ENCODE peak calls at places on chromosomes 1 and 21, in six cellular contexts. Y, C, W, M, T and K are unnamed samples.

GRCh38 chr1:60065199-60065598 is 8.4 kb downstream of the C1orf87 start:
- DNase-seq in Y (no peak), C (no peak), W (no peak), M (no peak), T (no peak), K (no peak)

GRCh38 chr1:205319081-205320018 is 2.2 kb downstream of the NUAK2 start:
- DNase-seq in Y (peak; percentile 72), C (no peak), W (peak; percentile 94), M (peak; percentile 73), T (peak; percentile 85), K (peak; percentile 99)

GRCh38 chr1:18829671-18830070 is 29.8 kb downstream of the TAS1R2 start:
- DNase-seq in Y (no peak), C (no peak), W (no peak), M (no peak), T (no peak), K (no peak)

GRCh38 chr1:30757196-30757949 is at the start of gene LAPTM5:
- DNase-seq in Y (peak; percentile 78), C (no peak), W (no peak), M (peak; percentile 68), T (no peak), K (no peak)

GRCh38 chr1:29709711-29710169 is 473.4 kb downstream of the PTPRU start:
- DNase-seq in Y (no peak), C (no peak), W (no peak), M (peak; percentile 73), T (no peak), K (peak; percentile 97)

GRCh38 chr1:61067446-61067845 is 14.9 kb upstream of the NFIA start:
- DNase-seq in Y (no peak), C (no peak), W (no peak), M (no peak), T (peak; percentile 77), K (no peak)

GRCh38 chr21:25501996-25502665 is 105.2 kb downstream of the MRPL39 start:
- DNase-seq in Y (no peak), C (no peak), W (no peak), M (peak; percentile 39), T (no peak), K (no peak)

GRCh38 chr1:3237994-3238704 is 169.1 kb downstream of the PRDM16 start:
- DNase-seq in Y (no peak), C (no peak), W (no peak), M (no peak), T (no peak), K (no peak)

GRCh38 chr1:91851130-91852010 is 34.6 kb downstream of the TGFBR3 start:
- DNase-seq in Y (peak; percentile 91), C (no peak), W (peak; percentile 86), M (peak; percentile 94), T (peak; percentile 83), K (peak; percentile 91)

GRCh38 chr1:201538618-201539551 is at the start of gene NAV1:
- DNase-seq in Y (peak; percentile 83), C (no peak), W (peak; percentile 59), M (peak; percentile 87), T (peak; percentile 71), K (peak; percentile 56)

GRCh38 chr1:248805905-248806304 is 19.8 kb downstream of the SH3BP5L start:
- DNase-seq in Y (no peak), C (no peak), W (no peak), M (no peak), T (no peak), K (no peak)

GRCh38 chr1:155911156-155912055 is at the start of gene RIT1:
- DNase-seq in Y (peak; percentile 94), C (no peak), W (peak; percentile 87), M (peak; percentile 72), T (peak; percentile 85), K (peak; percentile 88)

GRCh38 chr1:110668523-110668922 is 6.2 kb downstream of the KCNA3 start:
- DNase-seq in Y (no peak), C (no peak), W (no peak), M (no peak), T (no peak), K (no peak)

GRCh38 chr1:201690528-201690927 is 138.4 kb upstream of the IPO9 start:
- DNase-seq in Y (no peak), C (no peak), W (no peak), M (no peak), T (no peak), K (no peak)

GRCh38 chr1:183070234-183070922 is 47.2 kb downstream of the LAMC1 start:
- DNase-seq in Y (no peak), C (no peak), W (no peak), M (peak; percentile 40), T (no peak), K (no peak)

GRCh38 chr1:53944469-53945182 is 873 bp downstream of the IFT25 start:
- DNase-seq in Y (no peak), C (no peak), W (no peak), M (peak; percentile 20), T (no peak), K (no peak)

GRCh38 chr1:9929431-9930385 is 13.5 kb downstream of the LZIC start:
- DNase-seq in Y (no peak), C (no peak), W (no peak), M (no peak), T (no peak), K (no peak)

GRCh38 chr21:18228060-18228739 is 16.4 kb upstream of the CHODL start:
- DNase-seq in Y (no peak), C (no peak), W (no peak), M (no peak), T (no peak), K (no peak)

GRCh38 chr21:46150491-46151121 is 4.8 kb downstream of the FTCD start:
- DNase-seq in Y (no peak), C (no peak), W (no peak), M (peak; percentile 7), T (no peak), K (no peak)

GRCh38 chr1:183379951-183380350 is 38.2 kb downstream of the NMNAT2 start:
- DNase-seq in Y (no peak), C (no peak), W (no peak), M (no peak), T (no peak), K (no peak)

GRCh38 chr1:184518958-184519357 is 132.1 kb downstream of the C1orf21 start:
- DNase-seq in Y (no peak), C (no peak), W (no peak), M (no peak), T (no peak), K (no peak)

GRCh38 chr1:228039504-228039903 is 32.7 kb downstream of the WNT3A start:
- DNase-seq in Y (no peak), C (no peak), W (no peak), M (no peak), T (no peak), K (no peak)

GRCh38 chr1:79052829-79053449 is 46.4 kb upstream of the ADGRL4 start:
- DNase-seq in Y (no peak), C (no peak), W (no peak), M (no peak), T (no peak), K (no peak)

GRCh38 chr1:198681831-198682756 is 43.3 kb downstream of the PTPRC start:
- DNase-seq in Y (peak; percentile 42), C (peak; percentile 90), W (peak; percentile 38), M (peak; percentile 86), T (peak; percentile 91), K (peak; percentile 94)

GRCh38 chr1:64488862-64489261 is 18.9 kb downstream of the CACHD1 start:
- DNase-seq in Y (no peak), C (no peak), W (no peak), M (no peak), T (no peak), K (no peak)

GRCh38 chr21:34877485-34878128 is 171.5 kb downstream of the RUNX1 start:
- DNase-seq in Y (no peak), C (no peak), W (peak; percentile 94), M (no peak), T (peak; percentile 94), K (no peak)

GRCh38 chr1:44786841-44787426 is 1.0 kb downstream of the BEST4 start:
- DNase-seq in Y (no peak), C (no peak), W (no peak), M (no peak), T (no peak), K (no peak)

GRCh38 chr1:186574951-186575747 is 105.1 kb downstream of the PTGS2 start:
- DNase-seq in Y (no peak), C (no peak), W (no peak), M (peak; percentile 35), T (peak; percentile 16), K (peak; percentile 18)

GRCh38 chr1:197269053-197269452 is 1.0 kb downstream of the CRB1 start:
- DNase-seq in Y (no peak), C (no peak), W (no peak), M (no peak), T (no peak), K (no peak)

GRCh38 chr1:55682198-55682597 is 467.0 kb upstream of the USP24 start:
- DNase-seq in Y (no peak), C (no peak), W (no peak), M (no peak), T (no peak), K (no peak)

GRCh38 chr1:235107368-235108184 is 21.1 kb downstream of the TOMM20 start:
- DNase-seq in Y (no peak), C (no peak), W (peak; percentile 1), M (no peak), T (no peak), K (no peak)

GRCh38 chr1:152018537-152018936 is 18.3 kb downstream of the S100A11 start:
- DNase-seq in Y (no peak), C (no peak), W (no peak), M (peak; percentile 22), T (peak; percentile 37), K (no peak)